ENCODE peak calls at places on chromosomes 12 and 14, in nine cellular contexts. D is HCT116, V is transverse colon, W is sigmoid colon, F is stomach, I is endothelial cell of umbilical vein, B is H1, J is SK-N-SH, E is breast epithelium. Z is an unnamed sample. For H3K4me1, the result is how much of the 10 kb centered on the place peaks cover.

GRCh38 chr14:23639891-23640523 is 3.8 kb downstream of the DHRS2 start:
- DNase-seq in D (no peak), V (no peak), W (no peak), F (no peak), I (no peak), B (no peak), J (no peak), E (no peak), Z (no peak)

GRCh38 chr14:98470663-98471062 is 801.3 kb downstream of the BCL11B start:
- DNase-seq in D (no peak), V (no peak), W (no peak), F (no peak), I (no peak), B (no peak), J (no peak), E (no peak), Z (no peak)

GRCh38 chr14:22896760-22897159 is 13.7 kb downstream of the REM2 start:
- DNase-seq in D (no peak), V (no peak), W (no peak), F (no peak), I (no peak), B (no peak), J (no peak), E (no peak), Z (no peak)

GRCh38 chr12:51357374-51358047 is 11.0 kb upstream of the CELA1 start:
- DNase-seq in D (no peak), V (no peak), W (no peak), F (no peak), I (no peak), B (no peak), J (no peak), E (no peak), Z (no peak)

GRCh38 chr14:90693413-90693812 is 122.8 kb downstream of the TTC7B start:
- DNase-seq in D (no peak), V (no peak), W (no peak), F (no peak), I (no peak), B (no peak), J (no peak), E (no peak), Z (no peak)

GRCh38 chr12:95601091-95601490 is 49.8 kb upstream of the USP44 start:
- DNase-seq in D (no peak), V (no peak), W (no peak), F (no peak), I (no peak), B (no peak), J (no peak), E (no peak), Z (no peak)

GRCh38 chr12:123055281-123055766 is 74.8 kb downstream of the ARL6IP4 start:
- DNase-seq in D (no peak), V (no peak), W (no peak), F (no peak), I (no peak), B (no peak), J (no peak), E (no peak), Z (no peak)

GRCh38 chr14:75392686-75393641 is 34.9 kb upstream of the JDP2 start:
- DNase-seq in D (no peak), V (no peak), W (no peak), F (no peak), I (no peak), B (no peak), J (no peak), E (no peak), Z (no peak)

GRCh38 chr12:52022841-52023181 is 16.1 kb downstream of the TAMALIN start:
- DNase-seq in D (no peak), V (peak), W (peak), F (peak), I (no peak), B (no peak), J (peak), E (no peak), Z (no peak)

GRCh38 chr12:41932470-41932991 is 212.1 kb downstream of the GXYLT1 start:
- DNase-seq in D (no peak), V (peak), W (peak), F (peak), I (peak), B (no peak), J (peak), E (peak), Z (peak)

GRCh38 chr12:46446645-46447044 is 74.1 kb upstream of the SLC38A2 start:
- DNase-seq in D (no peak), V (no peak), W (no peak), F (no peak), I (peak), B (no peak), J (no peak), E (no peak), Z (no peak)

GRCh38 chr12:67747869-67748760 is 99.6 kb downstream of the DYRK2 start:
- DNase-seq in D (peak), V (peak), W (no peak), F (peak), I (no peak), B (no peak), J (no peak), E (no peak), Z (no peak)

GRCh38 chr12:67270622-67271021 is 1.5 kb downstream of the CAND1 start:
- DNase-seq in D (no peak), V (no peak), W (no peak), F (no peak), I (no peak), B (no peak), J (no peak), E (no peak), Z (no peak)

DNA sequence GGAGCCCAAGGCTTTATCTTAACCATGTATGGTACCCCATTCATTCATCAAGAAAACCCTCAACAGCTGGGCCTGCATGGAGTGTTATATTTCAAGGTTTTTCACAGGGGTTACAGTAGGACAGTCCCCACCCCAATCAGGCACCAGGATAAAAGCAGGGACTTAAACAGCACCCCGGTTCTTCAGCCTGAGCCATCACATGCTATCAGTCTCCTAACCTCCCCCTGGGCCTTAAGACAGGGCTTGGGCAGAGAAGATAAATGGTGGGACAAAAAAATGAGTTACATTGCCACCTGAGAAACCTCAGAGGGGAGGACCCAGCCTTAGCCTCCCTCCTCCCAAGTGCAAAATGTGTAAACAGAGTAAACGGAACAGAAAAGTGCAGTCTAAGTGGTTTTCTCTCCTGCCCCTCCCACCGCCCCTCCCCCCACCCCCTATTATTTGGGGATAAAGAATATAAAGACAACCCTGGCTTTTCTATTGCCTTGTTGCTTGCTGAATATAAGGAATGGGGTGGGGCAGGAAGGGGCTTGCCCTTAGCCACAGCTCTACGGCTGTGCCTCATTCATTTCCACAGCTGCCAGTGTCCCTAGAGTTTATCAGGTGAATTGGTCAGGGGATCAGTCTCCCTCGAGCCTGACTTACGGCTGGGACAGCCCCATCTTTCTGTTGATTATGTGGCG is 18.7 kb downstream of the MAP3K12 start:
- DNase-seq in D (no peak), V (no peak), W (peak), F (no peak), I (no peak), B (no peak), J (no peak), E (no peak), Z (no peak)
- TF ChIP-seq POLR2AphosphoS5 in D (no peak), V (no peak), W (no peak), F (no peak), I (no peak), B (peak), J (peak), E (no peak), Z (no peak)

DNA sequence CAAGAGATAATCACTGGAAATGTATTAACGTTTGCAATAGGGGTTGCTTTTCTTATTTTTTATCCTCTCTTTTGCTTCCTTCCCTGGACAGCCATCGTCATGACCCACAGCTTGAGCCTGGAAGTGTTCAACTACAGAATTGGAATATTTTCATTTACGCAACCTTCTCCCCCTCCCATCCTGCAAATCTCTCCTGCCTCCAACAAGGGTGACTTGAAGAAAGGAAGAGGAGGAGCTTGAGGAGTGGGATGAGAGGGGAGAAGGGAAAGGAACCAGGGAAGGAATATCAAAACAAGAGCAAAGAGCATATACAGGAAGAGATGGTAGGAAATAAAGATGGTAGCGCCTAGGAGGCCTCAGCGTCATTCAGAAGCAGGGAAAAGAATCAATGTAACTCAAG is 1.6 kb upstream of the MANSC4 start:
- DNase-seq in D (no peak), V (no peak), W (no peak), F (no peak), I (no peak), B (no peak), J (no peak), E (no peak), Z (no peak)
- H3K4me3 ChIP-seq in D (peak), V (no peak), W (peak), F (peak), I (no peak), B (no peak), J (peak), E (peak), Z (no peak)

GRCh38 chr12:132439333-132439904 is 50.5 kb upstream of the FBRSL1 start:
- DNase-seq in D (no peak), V (no peak), W (no peak), F (no peak), I (no peak), B (no peak), J (no peak), E (no peak), Z (no peak)
- H3K4me1 ChIP-seq in D (under half), V (under half), W (under half), F (under half), I (under half), B (under half), J (under half), E (under half), Z (under half)

GRCh38 chr12:79326225-79326624 is 364.5 kb downstream of the PAWR start:
- DNase-seq in D (no peak), V (no peak), W (no peak), F (no peak), I (no peak), B (no peak), J (no peak), E (no peak), Z (no peak)
- TF ChIP-seq POLR2AphosphoS5 in D (no peak), V (no peak), W (no peak), F (no peak), I (no peak), B (no peak), J (no peak), E (no peak), Z (no peak)

Z was measured in upper lobe of left lung.